ENCODE peak calls at places on chromosomes 13 and 19, in seven cellular contexts. I is fibroblast of pulmonary artery; Y is ovary; C is dorsolateral prefrontal cortex; J is fibroblast of mammary gland; D is CD8-positive, alpha-beta T cell; P is upper lobe of right lung. T is an unnamed sample.

GRCh38 chr13:100130092-100130491 is 41.2 kb downstream of the PCCA start:
- DNase-seq in P (no peak), D (no peak), Y (no peak), C (no peak), J (peak; percentile 29), I (no peak), T (peak; percentile 8)

GRCh38 chr19:7506385-7507328 is 9.2 kb upstream of the ZNF358 start:
- DNase-seq in J (peak; percentile 95), P (peak; percentile 95), D (peak; percentile 26), Y (no peak), I (peak; percentile 89), C (peak; percentile 21), T (peak; percentile 85)

GRCh38 chr13:96710166-96710866 is 284.0 kb downstream of the OXGR1 start:
- DNase-seq in D (no peak), C (no peak), P (no peak), I (no peak), Y (no peak), J (peak; percentile 8), T (no peak)

GRCh38 chr13:29402168-29402621 is 193.3 kb downstream of the SLC7A1 start:
- DNase-seq in J (peak; percentile 25), I (peak; percentile 7), C (no peak), D (no peak), P (no peak), Y (peak; percentile 19), T (no peak)

GRCh38 chr19:38837656-38838121 is 6.1 kb upstream of the ECH1 start:
- DNase-seq in I (no peak), Y (no peak), C (no peak), J (no peak), D (no peak), P (no peak), T (no peak)

GRCh38 chr13:42218576-42218975 is 53.4 kb upstream of the AKAP11 start:
- DNase-seq in C (no peak), I (no peak), J (no peak), Y (no peak), P (no peak), D (no peak), T (no peak)

GRCh38 chr19:44692379-44692721 is 6.6 kb upstream of the CEACAM16 start:
- DNase-seq in J (no peak), D (no peak), P (no peak), I (no peak), C (no peak), Y (no peak), T (no peak)

GRCh38 chr19:12611361-12611699 is 610 bp downstream of the ZNF791 start:
- DNase-seq in P (peak; percentile 77), C (peak; percentile 64), Y (peak; percentile 81), J (peak; percentile 71), I (peak; percentile 76), D (no peak), T (peak; percentile 84)

DNA sequence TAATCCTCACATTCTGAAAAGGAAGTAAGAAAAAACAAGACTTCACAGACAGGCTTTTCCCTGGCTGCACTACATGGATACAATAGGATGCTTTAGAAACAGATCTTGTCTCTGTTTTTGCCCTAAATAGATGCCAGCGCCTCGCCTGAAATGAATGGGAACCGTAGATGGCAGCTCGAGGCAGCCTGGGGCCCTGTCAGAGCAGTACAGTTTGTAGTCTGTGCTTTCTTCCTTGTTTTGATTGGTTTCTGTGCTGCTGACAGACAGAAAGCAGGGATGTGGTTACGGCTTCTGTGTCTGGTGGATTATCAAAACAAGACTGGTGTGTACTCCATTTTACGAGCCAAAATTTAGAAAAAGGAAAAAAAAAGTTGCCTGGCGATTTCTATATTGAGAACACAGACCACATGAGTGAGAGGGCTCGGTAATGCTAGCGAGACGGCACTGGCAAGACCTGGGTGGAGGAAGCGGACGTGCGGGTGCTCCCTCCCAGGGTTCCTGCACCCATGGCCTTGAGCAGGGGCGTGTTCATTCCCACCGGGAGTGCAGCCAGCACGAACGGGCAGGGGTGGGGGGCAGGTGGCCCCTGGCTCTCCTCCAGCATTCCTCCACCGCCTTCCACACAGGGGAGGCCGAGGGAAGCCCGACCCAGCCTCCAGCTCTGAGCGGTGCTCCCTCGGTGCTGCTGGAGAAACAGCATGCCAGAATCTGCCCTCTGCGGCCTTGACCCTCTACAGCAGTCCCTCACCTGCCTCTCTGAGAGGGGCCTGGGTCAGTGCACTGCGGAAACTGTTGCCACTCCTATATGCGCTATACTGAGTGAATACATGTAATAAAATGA is 37.5 kb upstream of the C1QTNF9 start:
- DNase-seq in J (peak; percentile 77), Y (peak; percentile 79), P (peak; percentile 88), D (peak; percentile 66), C (peak; percentile 61), I (peak; percentile 81), T (peak; percentile 59)
- TF ChIP-seq CTCF in J (no peak), Y (no peak), P (no peak), D (no peak), C (peak; percentile 7), I (no peak), T (no peak)

GRCh38 chr19:5864725-5865486 is 5.4 kb downstream of the FUT5 start:
- DNase-seq in C (no peak), I (no peak), P (no peak), D (no peak), J (no peak), Y (no peak), T (no peak)
- TF ChIP-seq CTCF in C (no peak), I (peak; percentile 14), P (no peak), D (no peak), J (no peak), Y (no peak), T (no peak)

GRCh38 chr13:20869540-20869939 is 33.0 kb downstream of the XPO4 start:
- DNase-seq in P (no peak), Y (no peak), I (peak; percentile 35), J (peak; percentile 17), D (no peak), C (no peak), T (no peak)
- TF ChIP-seq CTCF in P (peak; percentile 19), Y (no peak), I (peak; percentile 16), J (no peak), D (no peak), C (peak; percentile 47), T (no peak)

DNA sequence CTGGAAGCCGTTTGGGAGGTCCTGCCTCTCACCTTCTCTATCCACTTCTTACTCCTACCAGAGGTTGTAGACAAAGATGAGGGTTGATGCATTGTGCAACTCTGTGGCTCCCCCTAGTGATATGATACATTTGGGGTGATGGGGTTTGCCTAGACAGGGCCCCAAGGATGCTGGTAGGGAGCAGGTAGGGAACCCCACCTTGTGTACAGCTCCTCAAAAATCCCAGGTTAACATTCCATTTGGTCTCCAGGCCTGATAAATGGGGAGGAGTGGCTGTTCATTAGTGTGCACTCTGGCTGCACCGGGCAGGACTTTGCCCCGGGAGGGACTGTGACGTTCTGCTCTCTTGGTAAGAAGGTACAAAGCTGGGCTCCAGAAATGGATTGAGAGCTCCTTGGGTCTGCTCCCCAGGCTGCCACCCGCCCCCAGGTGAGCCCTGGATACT is 19.2 kb downstream of the SIGLEC8 start:
- DNase-seq in P (peak; percentile 35), C (no peak), Y (no peak), D (peak; percentile 23), J (peak; percentile 16), I (peak; percentile 7), T (no peak)
- TF ChIP-seq CTCF in P (peak; percentile 38), C (peak; percentile 30), Y (no peak), D (peak; percentile 40), J (peak; percentile 39), I (peak; percentile 38), T (peak; percentile 22)

GRCh38 chr13:106797081-106797640 is 229.2 kb upstream of the ARGLU1 start:
- DNase-seq in J (no peak), I (no peak), C (no peak), P (no peak), Y (no peak), D (no peak), T (no peak)

GRCh38 chr13:106799731-106800335 is 231.9 kb upstream of the ARGLU1 start:
- DNase-seq in D (no peak), C (no peak), J (no peak), I (no peak), Y (no peak), P (no peak), T (no peak)

GRCh38 chr13:106804996-106805395 is 237.1 kb upstream of the ARGLU1 start:
- DNase-seq in D (no peak), C (no peak), I (no peak), J (no peak), P (no peak), Y (no peak), T (no peak)

GRCh38 chr13:106802917-106803316 is 235.0 kb upstream of the ARGLU1 start:
- DNase-seq in I (no peak), J (no peak), Y (no peak), P (no peak), D (no peak), C (no peak), T (no peak)
- TF ChIP-seq CTCF in I (no peak), J (no peak), Y (no peak), P (no peak), D (no peak), C (no peak), T (no peak)

GRCh38 chr19:40974633-40975037 is 16.4 kb upstream of the CYP2B6 start:
- DNase-seq in J (peak; percentile 74), Y (peak; percentile 71), C (peak; percentile 50), P (peak; percentile 72), I (peak; percentile 86), D (peak; percentile 80), T (peak; percentile 83)
- TF ChIP-seq CTCF in J (peak; percentile 92), Y (peak; percentile 47), C (peak; percentile 83), P (peak; percentile 98), I (peak; percentile 88), D (peak; percentile 92), T (peak; percentile 86)

T was measured in foreskin fibroblast.